ENCODE peak calls at places on chromosomes 3 and 15, in six cellular contexts. One of them, this sample, is unnamed.

GRCh38 chr3:27544372-27544865 is 60.2 kb upstream of the SLC4A7 start:
- DNase-seq in GM23248: peak; percentile 83
- DNase-seq in heart right ventricle: no peak
- DNase-seq in uterus: no peak
- DNase-seq in suprapubic skin: no peak
- DNase-seq in CD8-positive, alpha-beta memory T cell: no peak
- DNase-seq in this sample: no peak

GRCh38 chr3:37973250-37974054 is 17.1 kb upstream of the VILL start:
- DNase-seq in GM23248: no peak
- DNase-seq in heart right ventricle: no peak
- DNase-seq in uterus: no peak
- DNase-seq in suprapubic skin: no peak
- DNase-seq in CD8-positive, alpha-beta memory T cell: no peak
- DNase-seq in this sample: no peak

GRCh38 chr15:41104234-41104633 is 11.8 kb downstream of the INO80 start:
- DNase-seq in GM23248: peak; percentile 84
- DNase-seq in heart right ventricle: no peak
- DNase-seq in uterus: no peak
- DNase-seq in suprapubic skin: no peak
- DNase-seq in CD8-positive, alpha-beta memory T cell: no peak
- DNase-seq in this sample: no peak

GRCh38 chr3:151345854-151346253 is 16.5 kb upstream of the P2RY13 start:
- DNase-seq in GM23248: peak; percentile 83
- DNase-seq in heart right ventricle: no peak
- DNase-seq in uterus: peak; percentile 23
- DNase-seq in suprapubic skin: no peak
- DNase-seq in CD8-positive, alpha-beta memory T cell: no peak
- DNase-seq in this sample: no peak

GRCh38 chr15:70778258-70779076 is 15.1 kb upstream of the UACA start:
- DNase-seq in GM23248: peak; percentile 84
- DNase-seq in heart right ventricle: no peak
- DNase-seq in uterus: no peak
- DNase-seq in suprapubic skin: no peak
- DNase-seq in CD8-positive, alpha-beta memory T cell: no peak
- DNase-seq in this sample: no peak

GRCh38 chr3:40766396-40766795 is 241.6 kb downstream of the ZNF621 start:
- DNase-seq in GM23248: no peak
- DNase-seq in heart right ventricle: no peak
- DNase-seq in uterus: no peak
- DNase-seq in suprapubic skin: no peak
- DNase-seq in CD8-positive, alpha-beta memory T cell: no peak
- DNase-seq in this sample: no peak

GRCh38 chr3:127456471-127457093 is 134.0 kb downstream of the TPRA1 start:
- DNase-seq in GM23248: peak; percentile 87
- DNase-seq in heart right ventricle: no peak
- DNase-seq in uterus: no peak
- DNase-seq in suprapubic skin: peak; percentile 75
- DNase-seq in CD8-positive, alpha-beta memory T cell: no peak
- DNase-seq in this sample: no peak

GRCh38 chr3:38782148-38782547 is 33.9 kb downstream of the SCN10A start:
- DNase-seq in GM23248: no peak
- DNase-seq in heart right ventricle: no peak
- DNase-seq in uterus: no peak
- DNase-seq in suprapubic skin: no peak
- DNase-seq in CD8-positive, alpha-beta memory T cell: no peak
- DNase-seq in this sample: no peak

GRCh38 chr3:385151-385550 is 188.6 kb downstream of the CHL1 start:
- DNase-seq in GM23248: peak; percentile 31
- DNase-seq in heart right ventricle: no peak
- DNase-seq in uterus: no peak
- DNase-seq in suprapubic skin: no peak
- DNase-seq in CD8-positive, alpha-beta memory T cell: no peak
- DNase-seq in this sample: no peak

GRCh38 chr3:97804471-97804870 is 17.3 kb upstream of the CRYBG3 start:
- DNase-seq in GM23248: no peak
- DNase-seq in heart right ventricle: no peak
- DNase-seq in uterus: no peak
- DNase-seq in suprapubic skin: no peak
- DNase-seq in CD8-positive, alpha-beta memory T cell: no peak
- DNase-seq in this sample: no peak

GRCh38 chr3:16186081-16186480 is 11.6 kb downstream of the GALNT15 start:
- DNase-seq in GM23248: no peak
- DNase-seq in heart right ventricle: no peak
- DNase-seq in uterus: no peak
- DNase-seq in suprapubic skin: no peak
- DNase-seq in CD8-positive, alpha-beta memory T cell: no peak
- DNase-seq in this sample: no peak

DNA sequence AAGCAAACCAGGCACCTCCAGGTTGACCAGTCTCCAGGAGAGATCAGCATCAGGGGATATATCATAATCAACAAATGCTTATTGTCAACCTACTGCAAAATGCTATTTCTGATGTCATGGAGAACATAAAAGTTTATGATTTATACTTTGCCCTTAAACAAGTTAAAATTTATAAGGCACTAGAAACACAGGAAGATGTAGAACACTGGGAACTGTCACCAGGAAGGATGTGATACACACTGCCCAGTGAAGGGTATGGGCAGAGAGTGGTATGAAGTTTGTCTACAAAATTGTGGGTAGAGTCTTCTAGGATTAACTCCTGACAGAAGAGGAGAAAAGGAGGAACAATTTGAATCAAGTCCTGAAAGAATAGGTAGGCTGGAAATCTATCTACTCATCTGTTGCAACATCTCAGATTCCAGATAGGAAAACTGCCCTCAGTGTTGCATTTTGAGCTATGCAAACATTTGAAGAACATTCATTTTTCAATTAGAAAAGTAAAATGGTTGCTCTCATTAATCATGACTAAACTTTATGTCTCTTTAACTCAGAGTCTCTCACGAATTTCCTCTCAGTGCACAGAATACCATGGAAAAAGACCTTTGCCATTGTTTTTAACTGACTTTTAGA is 105.9 kb upstream of the SKOR1 start:
- DNase-seq in GM23248: no peak
- DNase-seq in heart right ventricle: no peak
- DNase-seq in uterus: no peak
- DNase-seq in suprapubic skin: no peak
- DNase-seq in CD8-positive, alpha-beta memory T cell: no peak
- DNase-seq in this sample: no peak
- H3K9me3 ChIP-seq in GM23248: no peaks in the 10 kb centered on the region
- H3K9me3 ChIP-seq in heart right ventricle: no peaks in the 10 kb centered on the region
- H3K9me3 ChIP-seq in uterus: no peaks in the 10 kb centered on the region
- H3K9me3 ChIP-seq in suprapubic skin: no peaks in the 10 kb centered on the region
- H3K9me3 ChIP-seq in CD8-positive, alpha-beta memory T cell: no peaks in the 10 kb centered on the region
- H3K9me3 ChIP-seq in this sample: no peaks in the 10 kb centered on the region

GRCh38 chr3:177772908-177773557 is 575.8 kb upstream of the TBL1XR1 start:
- DNase-seq in GM23248: no peak
- DNase-seq in heart right ventricle: no peak
- DNase-seq in uterus: no peak
- DNase-seq in suprapubic skin: no peak
- DNase-seq in CD8-positive, alpha-beta memory T cell: no peak
- DNase-seq in this sample: no peak

GRCh38 chr3:177777699-177778098 is 580.4 kb upstream of the TBL1XR1 start:
- DNase-seq in GM23248: peak; percentile 53
- DNase-seq in heart right ventricle: peak; percentile 22
- DNase-seq in uterus: peak; percentile 18
- DNase-seq in suprapubic skin: no peak
- DNase-seq in CD8-positive, alpha-beta memory T cell: no peak
- DNase-seq in this sample: no peak

GRCh38 chr3:177770821-177771220 is 573.5 kb upstream of the TBL1XR1 start:
- DNase-seq in GM23248: peak; percentile 50
- DNase-seq in heart right ventricle: no peak
- DNase-seq in uterus: no peak
- DNase-seq in suprapubic skin: no peak
- DNase-seq in CD8-positive, alpha-beta memory T cell: no peak
- DNase-seq in this sample: no peak

GRCh38 chr3:177776656-177777055 is 579.4 kb upstream of the TBL1XR1 start:
- DNase-seq in GM23248: peak; percentile 47
- DNase-seq in heart right ventricle: no peak
- DNase-seq in uterus: no peak
- DNase-seq in suprapubic skin: no peak
- DNase-seq in CD8-positive, alpha-beta memory T cell: no peak
- DNase-seq in this sample: no peak

GRCh38 chr3:177771780-177772179 is 574.5 kb upstream of the TBL1XR1 start:
- DNase-seq in GM23248: no peak
- DNase-seq in heart right ventricle: no peak
- DNase-seq in uterus: no peak
- DNase-seq in suprapubic skin: no peak
- DNase-seq in CD8-positive, alpha-beta memory T cell: no peak
- DNase-seq in this sample: no peak
- H3K9me3 ChIP-seq in GM23248: no peaks in the 10 kb centered on the region
- H3K9me3 ChIP-seq in heart right ventricle: peaks cover 6% of the 10 kb centered on the region
- H3K9me3 ChIP-seq in uterus: no peaks in the 10 kb centered on the region
- H3K9me3 ChIP-seq in suprapubic skin: no peaks in the 10 kb centered on the region
- H3K9me3 ChIP-seq in CD8-positive, alpha-beta memory T cell: no peaks in the 10 kb centered on the region
- H3K9me3 ChIP-seq in this sample: no peaks in the 10 kb centered on the region

GRCh38 chr15:20351448-20351961 is 190.1 kb downstream of the GOLGA6L6 start:
- DNase-seq in GM23248: no peak
- DNase-seq in heart right ventricle: no peak
- DNase-seq in uterus: no peak
- DNase-seq in suprapubic skin: peak; percentile 80
- DNase-seq in CD8-positive, alpha-beta memory T cell: peak; percentile 47
- DNase-seq in this sample: no peak
- H3K9me3 ChIP-seq in GM23248: no peaks in the 10 kb centered on the region
- H3K9me3 ChIP-seq in heart right ventricle: peaks cover 3% of the 10 kb centered on the region
- H3K9me3 ChIP-seq in uterus: no peaks in the 10 kb centered on the region
- H3K9me3 ChIP-seq in suprapubic skin: peaks cover 9% of the 10 kb centered on the region
- H3K9me3 ChIP-seq in CD8-positive, alpha-beta memory T cell: no peaks in the 10 kb centered on the region
- H3K9me3 ChIP-seq in this sample: no peaks in the 10 kb centered on the region

GRCh38 chr3:44685128-44685800 is 27.2 kb upstream of the ZNF502 start:
- DNase-seq in GM23248: peak; percentile 91
- DNase-seq in heart right ventricle: peak; percentile 76
- DNase-seq in uterus: peak; percentile 63
- DNase-seq in suprapubic skin: peak; percentile 84
- DNase-seq in CD8-positive, alpha-beta memory T cell: peak; percentile 62
- DNase-seq in this sample: no peak

GRCh38 chr3:44682182-44682896 is 30.1 kb upstream of the ZNF502 start:
- DNase-seq in GM23248: peak; percentile 80
- DNase-seq in heart right ventricle: no peak
- DNase-seq in uterus: no peak
- DNase-seq in suprapubic skin: no peak
- DNase-seq in CD8-positive, alpha-beta memory T cell: no peak
- DNase-seq in this sample: no peak

DNA sequence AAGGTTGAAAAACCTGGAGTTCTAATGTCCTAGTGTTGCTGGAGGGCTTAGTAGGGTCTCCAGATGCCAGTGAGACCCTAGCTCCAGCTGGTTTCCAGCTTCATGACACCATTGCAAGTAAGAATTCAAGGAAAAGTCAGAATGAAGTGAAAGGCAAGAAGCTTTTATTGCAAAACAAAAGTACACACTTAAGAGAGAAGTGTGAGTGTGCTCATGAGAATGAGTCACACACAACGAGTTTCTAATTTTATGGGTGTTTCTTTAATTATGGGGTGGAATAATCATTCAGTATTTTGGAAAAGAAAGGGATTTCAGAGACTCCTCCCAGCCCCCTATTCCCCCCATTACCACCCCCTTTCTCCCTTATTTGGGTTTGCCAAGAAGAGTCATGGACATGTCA is 24.6 kb upstream of the ZNF502 start:
- DNase-seq in GM23248: no peak
- DNase-seq in heart right ventricle: no peak
- DNase-seq in uterus: no peak
- DNase-seq in suprapubic skin: no peak
- DNase-seq in CD8-positive, alpha-beta memory T cell: no peak
- DNase-seq in this sample: no peak
- H3K9me3 ChIP-seq in GM23248: no peaks in the 10 kb centered on the region
- H3K9me3 ChIP-seq in heart right ventricle: no peaks in the 10 kb centered on the region
- H3K9me3 ChIP-seq in uterus: no peaks in the 10 kb centered on the region
- H3K9me3 ChIP-seq in suprapubic skin: peaks cover 4% of the 10 kb centered on the region
- H3K9me3 ChIP-seq in CD8-positive, alpha-beta memory T cell: peaks cover 10% of the 10 kb centered on the region
- H3K9me3 ChIP-seq in this sample: peaks cover 3% of the 10 kb centered on the region

GRCh38 chr15:22240951-22241350 is 160.6 kb downstream of the OR4M2 start:
- DNase-seq in GM23248: no peak
- DNase-seq in heart right ventricle: no peak
- DNase-seq in uterus: no peak
- DNase-seq in suprapubic skin: no peak
- DNase-seq in CD8-positive, alpha-beta memory T cell: no peak
- DNase-seq in this sample: no peak

GRCh38 chr15:22239806-22240180 is 159.5 kb downstream of the OR4M2 start:
- DNase-seq in GM23248: no peak
- DNase-seq in heart right ventricle: no peak
- DNase-seq in uterus: no peak
- DNase-seq in suprapubic skin: no peak
- DNase-seq in CD8-positive, alpha-beta memory T cell: no peak
- DNase-seq in this sample: no peak

GRCh38 chr15:22236469-22236868 is 156.1 kb downstream of the OR4M2 start:
- DNase-seq in GM23248: no peak
- DNase-seq in heart right ventricle: no peak
- DNase-seq in uterus: no peak
- DNase-seq in suprapubic skin: no peak
- DNase-seq in CD8-positive, alpha-beta memory T cell: peak; percentile 39
- DNase-seq in this sample: no peak

GRCh38 chr15:22240403-22240802 is 160.1 kb downstream of the OR4M2 start:
- DNase-seq in GM23248: no peak
- DNase-seq in heart right ventricle: no peak
- DNase-seq in uterus: no peak
- DNase-seq in suprapubic skin: no peak
- DNase-seq in CD8-positive, alpha-beta memory T cell: no peak
- DNase-seq in this sample: no peak

GRCh38 chr15:22237891-22238275 is 157.6 kb downstream of the OR4M2 start:
- DNase-seq in GM23248: no peak
- DNase-seq in heart right ventricle: no peak
- DNase-seq in uterus: no peak
- DNase-seq in suprapubic skin: no peak
- DNase-seq in CD8-positive, alpha-beta memory T cell: peak; percentile 9
- DNase-seq in this sample: no peak
- H3K9me3 ChIP-seq in GM23248: peaks cover 5% of the 10 kb centered on the region
- H3K9me3 ChIP-seq in heart right ventricle: peaks cover 8% of the 10 kb centered on the region
- H3K9me3 ChIP-seq in uterus: no peaks in the 10 kb centered on the region
- H3K9me3 ChIP-seq in suprapubic skin: no peaks in the 10 kb centered on the region
- H3K9me3 ChIP-seq in CD8-positive, alpha-beta memory T cell: no peaks in the 10 kb centered on the region
- H3K9me3 ChIP-seq in this sample: no peaks in the 10 kb centered on the region

DNA sequence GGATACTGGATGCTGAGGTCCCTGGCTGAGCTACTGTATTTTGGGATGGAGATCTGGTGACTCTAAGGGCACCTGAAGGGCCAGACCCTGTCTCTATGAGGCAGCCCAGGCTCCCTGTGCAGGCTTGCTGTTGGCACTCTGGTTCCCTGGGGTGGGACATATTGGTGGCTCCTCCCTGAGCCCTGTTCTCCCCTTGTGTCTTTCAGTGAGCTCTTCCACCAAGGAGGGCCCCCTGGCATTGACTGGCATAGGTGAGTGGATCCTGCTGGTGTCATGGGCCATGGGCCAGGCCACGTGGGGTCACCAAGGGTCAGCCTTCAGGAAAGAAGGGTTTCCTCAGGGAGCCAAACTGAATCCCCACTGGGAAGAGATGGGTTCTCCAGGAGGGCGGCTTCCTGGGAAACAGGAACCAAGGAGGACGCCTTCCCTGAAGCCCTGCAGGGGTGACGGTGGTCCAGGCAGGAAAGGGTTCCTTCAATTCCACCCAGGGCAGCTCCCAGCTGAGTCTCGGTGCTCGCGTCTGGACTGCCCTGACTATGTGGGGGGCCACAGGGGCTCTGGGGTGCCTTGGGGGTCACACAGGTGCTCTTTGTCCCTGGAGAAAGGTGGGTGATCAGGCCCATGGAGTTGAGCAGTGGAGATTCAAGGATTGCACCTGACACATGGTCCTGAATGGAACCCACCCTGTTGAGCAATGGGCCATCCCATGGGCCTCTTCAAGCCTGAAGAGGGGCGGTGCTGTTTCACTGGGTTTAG is 220.4 kb downstream of the SNRPN start:
- DNase-seq in GM23248: no peak
- DNase-seq in heart right ventricle: peak; percentile 1
- DNase-seq in uterus: peak; percentile 4
- DNase-seq in suprapubic skin: no peak
- DNase-seq in CD8-positive, alpha-beta memory T cell: peak; percentile 32
- DNase-seq in this sample: peak; percentile 4
- H3K9me3 ChIP-seq in GM23248: no peaks in the 10 kb centered on the region
- H3K9me3 ChIP-seq in heart right ventricle: peaks cover 26% of the 10 kb centered on the region
- H3K9me3 ChIP-seq in uterus: no peaks in the 10 kb centered on the region
- H3K9me3 ChIP-seq in suprapubic skin: peaks cover 45% of the 10 kb centered on the region
- H3K9me3 ChIP-seq in CD8-positive, alpha-beta memory T cell: peaks cover 6% of the 10 kb centered on the region
- H3K9me3 ChIP-seq in this sample: no peaks in the 10 kb centered on the region

This sample was measured in T-helper 17 cell.